ENCODE peak calls at places on chromosome 10, in five cellular contexts. H, O, S, A and C are unnamed samples. For H3K4me1, the result is how much of the 10 kb centered on the place peaks cover.

GRCh38 chr10:78599122-78599853 is 469.5 kb upstream of the ZMIZ1 start:
- DNase-seq in A (no peak), S (no peak), O (no peak), H (no peak), C (peak)

GRCh38 chr10:134205-134742 is 981 bp upstream of the ZMYND11 start:
- DNase-seq in A (no peak), O (no peak), H (peak), S (peak), C (no peak)

GRCh38 chr10:131656446-131656845 is 244.4 kb upstream of the PPP2R2D start:
- DNase-seq in A (no peak), O (no peak), H (no peak), S (no peak), C (peak)

GRCh38 chr10:59762505-59762904 is 9.2 kb upstream of the MRLN start:
- DNase-seq in H (no peak), A (no peak), S (no peak), O (no peak), C (no peak)

GRCh38 chr10:114519306-114519669 is 115.0 kb upstream of the AFAP1L2 start:
- DNase-seq in H (peak), S (no peak), O (peak), A (no peak), C (no peak)

GRCh38 chr10:49194212-49194920 is 6.2 kb upstream of the TMEM273 start:
- DNase-seq in H (no peak), A (no peak), O (no peak), S (no peak), C (no peak)

GRCh38 chr10:131186547-131187253 is 124.8 kb downstream of the TCERG1L start:
- DNase-seq in H (no peak), A (no peak), S (no peak), O (no peak), C (peak)

GRCh38 chr10:101258179-101258885 is 29.1 kb upstream of the LBX1 start:
- DNase-seq in H (peak), O (no peak), A (peak), S (no peak), C (peak)

GRCh38 chr10:72248477-72249151 is 25.1 kb upstream of the DDIT4 start:
- DNase-seq in S (no peak), H (peak), A (no peak), O (peak), C (peak)

GRCh38 chr10:101887762-101888161 is 44.2 kb upstream of the KCNIP2 start:
- DNase-seq in A (no peak), H (no peak), S (no peak), O (no peak), C (no peak)

GRCh38 chr10:132804785-132805426 is 19.0 kb upstream of the NKX6-2 start:
- DNase-seq in A (no peak), S (no peak), H (no peak), O (no peak), C (no peak)

GRCh38 chr10:14952851-14953451 is 945 bp downstream of the DCLRE1C start:
- DNase-seq in O (peak), H (no peak), A (peak), S (peak), C (peak)

GRCh38 chr10:132856869-132857524 is 71.0 kb upstream of the NKX6-2 start:
- DNase-seq in S (no peak), O (no peak), A (no peak), H (no peak), C (peak)

GRCh38 chr10:28594401-28594800 is 61.5 kb downstream of the WAC start:
- DNase-seq in S (no peak), O (no peak), A (no peak), H (no peak), C (no peak)

GRCh38 chr10:100767428-100767779 is 22.0 kb downstream of the PAX2 start:
- DNase-seq in A (no peak), S (no peak), H (no peak), O (no peak), C (no peak)

GRCh38 chr10:96714031-96714590 is 6.2 kb downstream of the PIK3AP1 start:
- DNase-seq in S (no peak), A (no peak), H (peak), O (peak), C (no peak)

GRCh38 chr10:69088471-69088769 is 517 bp downstream of the SRGN start:
- DNase-seq in A (peak), S (no peak), O (no peak), H (no peak), C (no peak)

GRCh38 chr10:35392482-35393230 is 56.3 kb downstream of the CCNY start:
- DNase-seq in O (no peak), H (no peak), S (no peak), A (no peak), C (no peak)

GRCh38 chr10:35394411-35394851 is 58.1 kb downstream of the CCNY start:
- DNase-seq in O (no peak), A (no peak), H (no peak), S (no peak), C (no peak)

GRCh38 chr10:35397953-35398352 is 61.6 kb downstream of the CCNY start:
- DNase-seq in A (no peak), S (no peak), O (no peak), H (no peak), C (no peak)

GRCh38 chr10:35396560-35397434 is 60.5 kb downstream of the CCNY start:
- DNase-seq in H (no peak), O (no peak), A (no peak), S (no peak), C (no peak)

GRCh38 chr10:35394934-35395333 is 58.6 kb downstream of the CCNY start:
- DNase-seq in S (no peak), A (no peak), H (no peak), O (no peak), C (no peak)
- H3K4me1 ChIP-seq in S (half or more), A (under half), H (under half), O (under half), C (under half)

GRCh38 chr10:103470755-103471653 is 8.0 kb downstream of the CALHM3 start:
- DNase-seq in O (no peak), A (peak), H (no peak), S (no peak), C (peak)

GRCh38 chr10:103473261-103473671 is 5.8 kb downstream of the CALHM3 start:
- DNase-seq in S (no peak), O (no peak), H (no peak), A (no peak), C (no peak)

GRCh38 chr10:103475437-103475836 is 3.6 kb downstream of the CALHM3 start:
- DNase-seq in S (no peak), O (no peak), A (no peak), H (no peak), C (no peak)

GRCh38 chr10:103474077-103474476 is 5.0 kb downstream of the CALHM3 start:
- DNase-seq in A (no peak), H (no peak), O (no peak), S (no peak), C (no peak)

DNA sequence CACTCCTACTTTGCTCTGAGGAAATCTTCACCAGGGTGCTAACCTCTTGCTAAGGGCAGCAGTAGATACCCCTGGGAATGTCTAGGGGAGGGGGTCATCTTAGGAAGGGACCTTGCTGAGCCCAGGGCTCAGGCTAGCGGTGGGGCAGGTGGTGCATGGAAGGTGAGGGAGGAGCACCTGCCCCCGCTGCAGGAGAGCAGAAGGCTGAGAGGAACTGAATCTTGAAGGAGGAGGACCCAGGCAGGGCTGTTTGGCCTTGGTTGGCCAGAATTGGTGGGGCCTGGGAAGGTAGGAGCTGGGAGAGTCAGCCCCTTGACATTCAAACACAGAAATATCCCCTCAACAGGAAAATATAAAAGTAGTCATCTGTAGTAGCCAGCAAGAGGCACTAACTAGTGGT is 7.0 kb downstream of the CALHM3 start:
- DNase-seq in A (no peak), O (no peak), H (no peak), S (no peak), C (no peak)
- H2AFZ ChIP-seq in A (no peak), O (no peak), H (no peak), S (no peak), C (no peak)

GRCh38 chr10:109914966-109915365 is 8.3 kb downstream of the XPNPEP1 start:
- DNase-seq in H (peak), A (peak), O (peak), S (no peak), C (peak)
- H3K4me1 ChIP-seq in H (under half), A (under half), O (under half), S (under half), C (under half)

GRCh38 chr10:16931919-16932318 is 114.7 kb upstream of the RSU1 start:
- DNase-seq in H (no peak), S (no peak), A (no peak), O (no peak), C (no peak)

GRCh38 chr10:16929067-16929466 is 111.8 kb upstream of the RSU1 start:
- DNase-seq in A (no peak), H (no peak), O (no peak), S (peak), C (no peak)

GRCh38 chr10:16930540-16930939 is 113.3 kb upstream of the RSU1 start:
- DNase-seq in S (no peak), H (no peak), A (no peak), O (no peak), C (no peak)

GRCh38 chr10:16933799-16934198 is 116.6 kb upstream of the RSU1 start:
- DNase-seq in O (no peak), S (no peak), A (no peak), H (no peak), C (no peak)
- H2AFZ ChIP-seq in O (no peak), S (no peak), A (no peak), H (no peak), C (no peak)

GRCh38 chr10:89242840-89243586 is 8.6 kb downstream of the LIPA start:
- DNase-seq in H (no peak), S (no peak), O (no peak), A (no peak), C (no peak)
- H3K4me1 ChIP-seq in H (under half), S (under half), O (under half), A (under half), C (under half)